ENCODE peak calls at places on chromosomes 13 and 19, in four cellular contexts. S, T, I and V are unnamed samples.

GRCh38 chr13:94672400-94672799 is 39.9 kb downstream of the SOX21 start:
- DNase-seq in S (no peak), T (no peak), I (no peak), V (no peak)

GRCh38 chr19:1624458-1624857 is 19.2 kb upstream of the UQCR11 start:
- DNase-seq in S (peak), T (peak), I (peak), V (peak)

GRCh38 chr13:100630564-100630963 is 42.0 kb upstream of the GGACT start:
- DNase-seq in S (no peak), T (no peak), I (peak), V (no peak)

GRCh38 chr13:25044071-25044470 is 51.9 kb upstream of the PABPC3 start:
- DNase-seq in S (no peak), T (no peak), I (no peak), V (no peak)

GRCh38 chr13:102400619-102401125 is 1.2 kb downstream of the FGF14 start:
- DNase-seq in S (no peak), T (peak), I (no peak), V (peak)

GRCh38 chr19:29945433-29945832 is 3.4 kb downstream of the URI1 start:
- DNase-seq in S (peak), T (no peak), I (no peak), V (peak)

GRCh38 chr19:36196249-36196648 is 18.2 kb downstream of the ZNF565 start:
- DNase-seq in S (no peak), T (no peak), I (no peak), V (no peak)

GRCh38 chr13:102392810-102393209 is 9.0 kb downstream of the FGF14 start:
- DNase-seq in S (no peak), T (no peak), I (no peak), V (no peak)

GRCh38 chr13:108155185-108156106 is 59.9 kb downstream of the LIG4 start:
- DNase-seq in S (peak), T (peak), I (peak), V (peak)

GRCh38 chr13:44306401-44307192 is 67.0 kb upstream of the SERP2 start:
- DNase-seq in S (peak), T (peak), I (peak), V (peak)

GRCh38 chr19:48480151-48480475 is 10.9 kb downstream of the CYTH2 start:
- DNase-seq in S (no peak), T (no peak), I (no peak), V (no peak)

GRCh38 chr19:39296055-39296645 is at the start of gene IFNL1:
- DNase-seq in S (no peak), T (no peak), I (no peak), V (no peak)

GRCh38 chr13:27183561-27184147 is 12.0 kb upstream of the USP12 start:
- DNase-seq in S (peak), T (no peak), I (no peak), V (peak)

GRCh38 chr19:15508035-15508710 is at the start of gene CYP4F22:
- DNase-seq in S (no peak), T (no peak), I (no peak), V (no peak)

GRCh38 chr19:38693380-38694223 is 46.2 kb downstream of the ACTN4 start:
- DNase-seq in S (peak), T (peak), I (peak), V (peak)

GRCh38 chr19:47707135-47707925 is 5.9 kb upstream of the EHD2 start:
- DNase-seq in S (peak), T (peak), I (peak), V (peak)

GRCh38 chr19:35518313-35518712 is 4.9 kb upstream of the DMKN start:
- DNase-seq in S (peak), T (no peak), I (no peak), V (peak)

GRCh38 chr19:1237754-1238372 is at the start of gene CBARP:
- DNase-seq in S (no peak), T (no peak), I (no peak), V (no peak)

GRCh38 chr19:17557461-17557860 is 2.0 kb downstream of the COLGALT1 start:
- DNase-seq in S (no peak), T (no peak), I (no peak), V (no peak)

GRCh38 chr13:49419292-49419691 is 24.6 kb downstream of the CAB39L start:
- DNase-seq in S (peak), T (no peak), I (no peak), V (no peak)

GRCh38 chr13:105773887-105774538 is 761.4 kb downstream of the EFNB2 start:
- DNase-seq in S (peak), T (no peak), I (no peak), V (peak)

GRCh38 chr19:10388957-10389356 is 8.6 kb upstream of the TYK2 start:
- DNase-seq in S (peak), T (peak), I (peak), V (peak)

GRCh38 chr19:6458695-6459355 is 767 bp downstream of the SLC25A23 start:
- DNase-seq in S (no peak), T (no peak), I (no peak), V (no peak)

GRCh38 chr13:35470671-35471465 is 5.6 kb downstream of the MAB21L1 start:
- DNase-seq in S (peak), T (peak), I (peak), V (peak)

GRCh38 chr19:13083627-13084026 is 19.0 kb downstream of the LYL1 start:
- DNase-seq in S (no peak), T (no peak), I (no peak), V (no peak)

GRCh38 chr13:90447735-90448103 is 899.8 kb upstream of the MIR17HG start:
- DNase-seq in S (peak), T (no peak), I (no peak), V (peak)

GRCh38 chr13:33891196-33891742 is 73.3 kb downstream of the RFC3 start:
- DNase-seq in S (no peak), T (no peak), I (no peak), V (no peak)

GRCh38 chr19:10518444-10519361 is 1.5 kb upstream of the S1PR5 start:
- DNase-seq in S (no peak), T (no peak), I (no peak), V (no peak)

GRCh38 chr13:55347528-55347927 is 1793.2 kb upstream of the PRR20A start:
- DNase-seq in S (no peak), T (no peak), I (no peak), V (no peak)

GRCh38 chr13:41512441-41512840 is 55.1 kb downstream of the RGCC start:
- DNase-seq in S (no peak), T (no peak), I (no peak), V (no peak)

GRCh38 chr13:39676315-39676876 is 20.9 kb downstream of the COG6 start:
- DNase-seq in S (peak), T (no peak), I (peak), V (peak)

GRCh38 chr19:15448014-15448777 is 1.6 kb downstream of the WIZ start:
- DNase-seq in S (no peak), T (no peak), I (no peak), V (no peak)

GRCh38 chr13:20940083-20940482 is 37.5 kb upstream of the XPO4 start:
- DNase-seq in S (peak), T (no peak), I (no peak), V (peak)

DNA sequence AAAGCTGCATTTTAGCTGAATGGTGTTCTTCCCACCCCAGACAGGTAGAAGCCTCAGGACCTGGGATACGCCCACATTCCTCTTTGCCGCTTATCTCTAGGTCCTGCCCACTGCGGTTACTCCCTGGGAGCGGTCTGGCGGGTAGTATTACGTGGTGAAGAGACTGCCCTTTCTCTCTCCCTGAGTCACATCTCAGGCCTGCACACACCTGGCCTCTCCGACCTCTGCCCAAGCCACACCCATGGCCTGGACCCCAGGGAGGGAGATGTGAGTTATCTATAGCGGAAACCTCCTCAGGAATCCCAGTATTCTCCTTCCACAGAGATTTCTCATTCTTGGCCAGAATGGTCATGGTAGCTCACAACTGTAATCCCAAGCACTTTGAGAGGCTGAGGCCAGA is 17.3 kb downstream of the RHPN2 start:
- DNase-seq in S (no peak), T (peak), I (no peak), V (no peak)
- H2BK120ac ChIP-seq in S (no peak), T (no peak), I (no peak), V (no peak)

GRCh38 chr19:14383898-14384669 is 2.8 kb downstream of the ADGRE5 start:
- DNase-seq in S (peak), T (no peak), I (no peak), V (peak)

GRCh38 chr19:14381689-14382474 is 638 bp downstream of the ADGRE5 start:
- DNase-seq in S (peak), T (no peak), I (no peak), V (peak)

GRCh38 chr19:14385492-14385891 is 4.2 kb downstream of the ADGRE5 start:
- DNase-seq in S (no peak), T (no peak), I (no peak), V (no peak)

GRCh38 chr19:14378890-14379289 is 2.4 kb upstream of the ADGRE5 start:
- DNase-seq in S (no peak), T (no peak), I (no peak), V (no peak)

GRCh38 chr19:14383556-14383897 is 2.3 kb downstream of the ADGRE5 start:
- DNase-seq in S (peak), T (no peak), I (no peak), V (no peak)
- H4K8ac ChIP-seq in S (peak), T (no peak), I (no peak), V (peak)

GRCh38 chr13:29847501-29847983 is 2.9 kb downstream of the UBL3 start:
- DNase-seq in S (peak), T (no peak), I (no peak), V (peak)
- H2BK120ac ChIP-seq in S (peak), T (no peak), I (no peak), V (no peak)

GRCh38 chr19:49929611-49930482 is 543 bp upstream of the NUP62 start:
- DNase-seq in S (peak), T (peak), I (peak), V (peak)
- H4K8ac ChIP-seq in S (peak), T (no peak), I (no peak), V (peak)

DNA sequence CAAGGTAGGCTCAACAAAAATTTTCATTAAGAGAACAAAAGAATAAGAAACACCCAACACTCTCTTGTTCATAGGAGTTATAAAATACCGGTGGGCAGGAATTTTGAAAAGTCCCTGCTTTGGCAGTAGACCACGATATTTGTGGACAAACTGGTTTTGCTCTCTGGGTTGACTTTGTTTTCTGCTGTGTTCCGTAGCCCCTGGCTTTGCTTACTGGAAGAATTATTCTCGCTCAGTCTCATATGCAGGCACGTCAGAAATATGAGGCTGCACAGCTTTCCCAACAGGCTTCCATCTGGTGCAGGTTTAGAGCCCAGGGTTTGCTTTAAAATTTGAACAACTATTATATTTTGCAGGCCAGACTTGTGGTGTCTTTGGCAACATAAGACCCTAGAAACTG is 2012.7 kb downstream of the PCDH9 start:
- DNase-seq in S (no peak), T (no peak), I (no peak), V (no peak)
- H2BK120ac ChIP-seq in S (no peak), T (no peak), I (no peak), V (no peak)

GRCh38 chr19:56083668-56084067 is 37.4 kb downstream of the ZNF787 start:
- DNase-seq in S (no peak), T (no peak), I (no peak), V (no peak)

GRCh38 chr19:56076413-56076998 is 44.6 kb downstream of the ZNF787 start:
- DNase-seq in S (peak), T (no peak), I (peak), V (peak)

GRCh38 chr19:56084835-56085536 is 36.1 kb downstream of the ZNF787 start:
- DNase-seq in S (no peak), T (no peak), I (no peak), V (no peak)

GRCh38 chr19:56079609-56080008 is 41.5 kb downstream of the ZNF787 start:
- DNase-seq in S (no peak), T (no peak), I (no peak), V (no peak)

DNA sequence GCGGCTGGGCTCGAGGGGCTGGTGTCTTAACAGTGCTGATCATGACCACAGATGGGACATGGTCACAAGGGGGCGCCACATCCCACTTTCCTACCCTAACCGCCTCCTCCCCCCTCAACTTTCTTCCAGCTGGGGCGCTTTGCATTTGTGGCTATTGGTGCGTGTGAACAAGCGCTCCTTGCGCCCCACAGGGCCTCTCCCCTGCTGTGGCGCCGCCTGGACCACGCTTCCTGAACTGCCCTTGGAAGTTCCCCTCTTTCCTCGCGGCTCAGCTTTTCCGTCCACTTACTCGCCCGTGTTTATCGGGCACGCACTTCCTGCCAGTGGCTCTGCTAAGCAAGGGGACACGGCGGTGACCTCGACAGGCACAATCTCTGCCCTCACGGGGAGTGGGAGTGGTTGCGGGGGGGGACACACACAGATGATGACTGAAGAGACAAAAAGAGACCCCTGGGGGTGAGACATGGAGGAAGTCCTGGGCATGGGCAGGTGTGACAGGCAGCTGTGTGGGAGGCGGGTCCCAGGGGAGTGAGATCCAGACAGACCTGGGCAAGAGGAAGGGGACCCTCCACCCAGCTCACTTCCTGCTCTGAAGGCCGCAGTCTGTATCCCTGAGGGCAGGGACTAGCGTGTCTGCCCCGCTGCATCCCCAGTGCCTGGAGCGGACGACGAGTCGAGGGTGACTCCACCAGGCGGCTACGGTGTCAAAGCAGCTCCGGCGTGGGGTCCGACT is 40.3 kb downstream of the ZNF787 start:
- DNase-seq in S (peak), T (peak), I (peak), V (peak)
- H4K8ac ChIP-seq in S (no peak), T (no peak), I (no peak), V (peak)

DNA sequence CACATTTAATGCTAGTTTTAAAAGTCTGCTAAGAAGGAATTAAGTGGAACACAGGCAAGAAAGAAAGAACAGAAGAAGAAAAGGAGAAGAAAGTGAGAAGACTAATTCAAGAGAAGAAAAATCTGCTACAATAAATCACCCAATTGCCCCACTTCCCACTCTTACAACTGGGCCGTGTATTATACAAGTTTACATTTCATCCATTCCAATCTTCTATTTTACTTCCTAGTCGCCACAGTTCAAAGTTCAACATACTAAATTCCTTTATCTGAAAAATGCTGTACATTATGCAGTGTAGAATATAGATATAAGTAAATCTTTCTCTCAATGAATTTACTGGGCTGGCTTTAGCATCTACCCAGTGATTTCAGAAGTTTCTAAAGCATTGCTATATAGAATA is 328.2 kb downstream of the DIAPH3 start:
- DNase-seq in S (no peak), T (no peak), I (no peak), V (peak)
- H2BK120ac ChIP-seq in S (no peak), T (no peak), I (no peak), V (no peak)

GRCh38 chr19:42091300-42092266 is 15.6 kb downstream of the ZNF574 start:
- DNase-seq in S (peak), T (no peak), I (no peak), V (no peak)
- H4K8ac ChIP-seq in S (no peak), T (no peak), I (no peak), V (no peak)

GRCh38 chr13:113534236-113534860 is 43.8 kb upstream of the DCUN1D2 start:
- DNase-seq in S (no peak), T (peak), I (no peak), V (no peak)

GRCh38 chr13:113533441-113533840 is 42.9 kb upstream of the DCUN1D2 start:
- DNase-seq in S (peak), T (no peak), I (no peak), V (no peak)

GRCh38 chr13:113531041-113531873 is 40.7 kb upstream of the DCUN1D2 start:
- DNase-seq in S (no peak), T (peak), I (no peak), V (no peak)

GRCh38 chr13:113535381-113535781 is 44.9 kb upstream of the DCUN1D2 start:
- DNase-seq in S (no peak), T (peak), I (no peak), V (no peak)

DNA sequence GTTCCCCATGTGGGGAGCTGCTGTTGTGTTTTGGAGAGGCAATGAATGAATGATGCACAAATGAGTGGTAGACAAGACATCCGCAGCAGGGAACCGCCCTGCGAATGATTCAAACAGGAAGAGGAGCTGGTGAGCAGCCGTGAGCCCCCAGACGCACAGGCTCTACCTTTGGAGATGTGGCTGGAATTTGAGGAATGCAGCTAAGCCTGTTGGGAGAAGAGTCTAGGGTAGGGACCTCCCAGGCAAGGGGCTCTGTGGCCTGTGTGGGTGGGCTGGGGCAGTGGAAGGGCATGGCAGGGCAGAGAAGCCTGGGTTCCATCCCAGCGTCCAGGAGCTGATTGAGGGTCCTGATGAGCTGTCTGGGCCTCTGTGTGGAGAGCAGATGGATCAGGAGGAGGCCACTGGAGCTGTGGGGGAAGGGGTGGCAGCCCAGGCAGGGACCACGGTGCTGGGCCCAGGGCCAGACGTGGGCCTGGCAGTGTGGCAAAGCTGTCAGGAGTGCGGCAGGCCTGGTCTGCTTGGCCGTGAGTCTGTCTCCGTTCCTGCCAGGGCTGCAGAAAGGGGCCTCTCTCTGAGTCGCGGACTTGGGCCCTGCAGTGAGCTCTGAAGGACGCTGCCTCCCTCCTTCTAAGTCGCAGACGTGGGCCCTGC is 41.8 kb upstream of the DCUN1D2 start:
- DNase-seq in S (peak), T (peak), I (peak), V (no peak)
- H2BK120ac ChIP-seq in S (no peak), T (no peak), I (no peak), V (no peak)